ENCODE peak calls at places on chromosomes 13 and 19, in ten cellular contexts. One of them, this sample, is unnamed.

GRCh38 chr13:106161186-106161585 is 374.3 kb downstream of the EFNB2 start:
- DNase-seq in tibial artery: no peak
- DNase-seq in K562: no peak
- DNase-seq in fibroblast of lung: no peak
- DNase-seq in ovary: no peak
- DNase-seq in ascending aorta: no peak
- DNase-seq in transverse colon: no peak
- DNase-seq in H9: no peak
- DNase-seq in pancreas: no peak
- DNase-seq in cardiac muscle cell: peak; percentile 13
- DNase-seq in this sample: no peak

GRCh38 chr13:67143544-67144115 is 86.5 kb downstream of the PCDH9 start:
- DNase-seq in H9: no peak
- DNase-seq in pancreas: no peak
- DNase-seq in ovary: no peak
- DNase-seq in ascending aorta: no peak
- DNase-seq in K562: no peak
- DNase-seq in transverse colon: no peak
- DNase-seq in cardiac muscle cell: no peak
- DNase-seq in tibial artery: no peak
- DNase-seq in fibroblast of lung: no peak
- DNase-seq in this sample: no peak

GRCh38 chr13:50969691-50970090 is 60.1 kb downstream of the RNASEH2B start:
- DNase-seq in transverse colon: peak; percentile 26
- DNase-seq in tibial artery: no peak
- DNase-seq in K562: no peak
- DNase-seq in pancreas: no peak
- DNase-seq in H9: peak; percentile 77
- DNase-seq in ascending aorta: no peak
- DNase-seq in ovary: no peak
- DNase-seq in cardiac muscle cell: peak; percentile 34
- DNase-seq in fibroblast of lung: peak; percentile 27
- DNase-seq in this sample: peak; percentile 51

GRCh38 chr13:35720290-35720689 is 243.8 kb upstream of the MAB21L1 start:
- DNase-seq in ovary: no peak
- DNase-seq in transverse colon: no peak
- DNase-seq in ascending aorta: no peak
- DNase-seq in fibroblast of lung: no peak
- DNase-seq in pancreas: no peak
- DNase-seq in K562: no peak
- DNase-seq in tibial artery: no peak
- DNase-seq in cardiac muscle cell: no peak
- DNase-seq in H9: no peak
- DNase-seq in this sample: no peak

GRCh38 chr19:17109962-17110598 is 34.5 kb downstream of the MYO9B start:
- DNase-seq in tibial artery: peak; percentile 84
- DNase-seq in transverse colon: peak; percentile 65
- DNase-seq in cardiac muscle cell: no peak
- DNase-seq in fibroblast of lung: no peak
- DNase-seq in K562: no peak
- DNase-seq in pancreas: no peak
- DNase-seq in H9: no peak
- DNase-seq in ascending aorta: peak; percentile 75
- DNase-seq in ovary: no peak
- DNase-seq in this sample: no peak

GRCh38 chr13:25752957-25753540 is 298.8 kb downstream of the SHISA2 start:
- DNase-seq in tibial artery: peak; percentile 68
- DNase-seq in pancreas: no peak
- DNase-seq in ovary: no peak
- DNase-seq in fibroblast of lung: peak; percentile 96
- DNase-seq in K562: no peak
- DNase-seq in ascending aorta: peak; percentile 72
- DNase-seq in cardiac muscle cell: peak; percentile 93
- DNase-seq in H9: no peak
- DNase-seq in transverse colon: peak; percentile 35
- DNase-seq in this sample: no peak

GRCh38 chr19:49590971-49591730 is at the start of gene PRR12:
- DNase-seq in cardiac muscle cell: peak; percentile 77
- DNase-seq in ovary: peak; percentile 82
- DNase-seq in pancreas: peak; percentile 78
- DNase-seq in tibial artery: peak; percentile 83
- DNase-seq in ascending aorta: no peak
- DNase-seq in transverse colon: peak; percentile 68
- DNase-seq in K562: peak; percentile 87
- DNase-seq in fibroblast of lung: peak; percentile 72
- DNase-seq in H9: peak; percentile 81
- DNase-seq in this sample: peak; percentile 88

GRCh38 chr19:44113784-44114390 is 688 bp downstream of the ZNF225 start:
- DNase-seq in pancreas: peak; percentile 23
- DNase-seq in ovary: peak; percentile 28
- DNase-seq in cardiac muscle cell: no peak
- DNase-seq in H9: peak; percentile 29
- DNase-seq in ascending aorta: no peak
- DNase-seq in tibial artery: no peak
- DNase-seq in transverse colon: peak; percentile 11
- DNase-seq in K562: no peak
- DNase-seq in fibroblast of lung: no peak
- DNase-seq in this sample: peak; percentile 20

GRCh38 chr13:48973845-48974431 is 1.8 kb upstream of the FNDC3A start:
- DNase-seq in tibial artery: no peak
- DNase-seq in ovary: no peak
- DNase-seq in H9: no peak
- DNase-seq in transverse colon: no peak
- DNase-seq in cardiac muscle cell: no peak
- DNase-seq in fibroblast of lung: no peak
- DNase-seq in pancreas: no peak
- DNase-seq in ascending aorta: no peak
- DNase-seq in K562: no peak
- DNase-seq in this sample: no peak

GRCh38 chr13:48975926-48976676 is 389 bp downstream of the FNDC3A start:
- DNase-seq in K562: peak; percentile 71
- DNase-seq in pancreas: peak; percentile 85
- DNase-seq in transverse colon: peak; percentile 86
- DNase-seq in cardiac muscle cell: peak; percentile 84
- DNase-seq in ascending aorta: peak; percentile 90
- DNase-seq in tibial artery: peak; percentile 92
- DNase-seq in fibroblast of lung: peak; percentile 82
- DNase-seq in H9: peak; percentile 81
- DNase-seq in ovary: peak; percentile 86
- DNase-seq in this sample: peak; percentile 90

GRCh38 chr13:48977973-48978372 is 2.3 kb downstream of the FNDC3A start:
- DNase-seq in H9: no peak
- DNase-seq in pancreas: no peak
- DNase-seq in K562: no peak
- DNase-seq in ovary: no peak
- DNase-seq in fibroblast of lung: no peak
- DNase-seq in transverse colon: no peak
- DNase-seq in tibial artery: no peak
- DNase-seq in cardiac muscle cell: no peak
- DNase-seq in ascending aorta: no peak
- DNase-seq in this sample: no peak

GRCh38 chr13:48976677-48977625 is 1.2 kb downstream of the FNDC3A start:
- DNase-seq in tibial artery: no peak
- DNase-seq in pancreas: no peak
- DNase-seq in H9: no peak
- DNase-seq in fibroblast of lung: peak; percentile 44
- DNase-seq in cardiac muscle cell: no peak
- DNase-seq in ovary: no peak
- DNase-seq in transverse colon: peak; percentile 85
- DNase-seq in K562: no peak
- DNase-seq in ascending aorta: no peak
- DNase-seq in this sample: no peak

DNA sequence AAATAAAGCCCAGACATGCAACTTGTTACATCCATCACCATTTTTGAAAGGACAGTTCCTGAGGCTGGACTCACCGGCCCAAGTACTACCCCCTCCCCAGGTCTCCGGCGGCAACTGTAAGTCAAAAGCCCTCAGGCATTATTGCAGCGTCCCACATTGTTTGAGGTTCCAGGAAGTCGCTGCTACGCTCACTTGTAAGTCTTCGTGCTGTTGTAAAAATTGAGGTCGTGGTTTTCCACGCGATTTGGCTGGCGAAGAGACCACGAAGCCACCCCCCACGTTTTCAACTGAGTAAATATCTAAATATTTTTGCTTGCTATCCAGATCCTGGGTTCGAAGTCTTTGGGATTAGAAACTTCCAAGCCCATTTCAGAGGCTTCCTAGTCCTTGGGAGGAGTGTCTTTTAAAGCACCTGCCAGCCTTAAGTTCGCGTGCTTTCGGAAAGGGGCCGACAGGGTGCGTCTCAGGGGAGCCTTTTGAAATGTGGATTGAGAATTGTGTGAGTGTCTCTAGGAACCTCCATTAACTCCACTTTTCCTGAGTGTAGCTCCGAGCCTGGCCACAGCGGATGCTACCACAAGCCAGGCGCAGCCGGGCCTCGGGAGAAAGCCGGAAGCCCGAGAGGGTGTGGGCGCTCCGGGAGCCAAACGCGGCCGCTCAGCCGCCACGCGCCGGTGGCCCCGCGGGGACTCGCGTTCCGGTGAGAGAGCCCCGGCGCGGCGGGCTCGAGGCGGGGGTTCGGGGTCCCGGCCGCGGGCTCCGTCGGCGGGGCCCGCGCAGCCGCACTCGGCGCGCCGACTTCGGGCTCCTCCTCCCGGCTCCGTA is at the start of gene FNDC3A:
- DNase-seq in fibroblast of lung: peak; percentile 68
- DNase-seq in K562: peak; percentile 71
- DNase-seq in H9: peak; percentile 79
- DNase-seq in transverse colon: peak; percentile 49
- DNase-seq in cardiac muscle cell: peak; percentile 84
- DNase-seq in tibial artery: peak; percentile 68
- DNase-seq in pancreas: peak; percentile 80
- DNase-seq in ascending aorta: peak; percentile 88
- DNase-seq in ovary: peak; percentile 84
- DNase-seq in this sample: peak; percentile 91
- TF ChIP-seq CTCF in fibroblast of lung: no peak
- TF ChIP-seq CTCF in K562: no peak
- TF ChIP-seq CTCF in H9: peak; percentile 12
- TF ChIP-seq CTCF in transverse colon: no peak
- TF ChIP-seq CTCF in cardiac muscle cell: peak; percentile 8
- TF ChIP-seq CTCF in tibial artery: peak; percentile 16
- TF ChIP-seq CTCF in pancreas: no peak
- TF ChIP-seq CTCF in ascending aorta: no peak
- TF ChIP-seq CTCF in ovary: no peak
- TF ChIP-seq CTCF in this sample: peak; percentile 11

GRCh38 chr13:94236876-94237275 is 242.6 kb downstream of the DCT start:
- DNase-seq in ascending aorta: no peak
- DNase-seq in cardiac muscle cell: peak; percentile 20
- DNase-seq in ovary: no peak
- DNase-seq in fibroblast of lung: no peak
- DNase-seq in H9: no peak
- DNase-seq in pancreas: no peak
- DNase-seq in transverse colon: no peak
- DNase-seq in tibial artery: no peak
- DNase-seq in K562: no peak
- DNase-seq in this sample: no peak
- H3K4me1 ChIP-seq in ascending aorta: no peaks in the 10 kb centered on the region
- H3K4me1 ChIP-seq in cardiac muscle cell: no peaks in the 10 kb centered on the region
- H3K4me1 ChIP-seq in ovary: no peaks in the 10 kb centered on the region
- H3K4me1 ChIP-seq in fibroblast of lung: peaks cover 4% of the 10 kb centered on the region
- H3K4me1 ChIP-seq in H9: no peaks in the 10 kb centered on the region
- H3K4me1 ChIP-seq in pancreas: no peaks in the 10 kb centered on the region
- H3K4me1 ChIP-seq in transverse colon: no peaks in the 10 kb centered on the region
- H3K4me1 ChIP-seq in tibial artery: peaks cover 2% of the 10 kb centered on the region
- H3K4me1 ChIP-seq in K562: no peaks in the 10 kb centered on the region
- H3K4me1 ChIP-seq in this sample: no peaks in the 10 kb centered on the region

GRCh38 chr19:47445937-47446402 is 25.7 kb downstream of the SLC8A2 start:
- DNase-seq in tibial artery: no peak
- DNase-seq in pancreas: peak; percentile 59
- DNase-seq in transverse colon: peak; percentile 43
- DNase-seq in ascending aorta: no peak
- DNase-seq in K562: peak; percentile 72
- DNase-seq in ovary: peak; percentile 53
- DNase-seq in H9: peak; percentile 75
- DNase-seq in cardiac muscle cell: peak; percentile 58
- DNase-seq in fibroblast of lung: no peak
- DNase-seq in this sample: peak; percentile 58

GRCh38 chr19:47450478-47450877 is 21.2 kb downstream of the SLC8A2 start:
- DNase-seq in ascending aorta: no peak
- DNase-seq in pancreas: no peak
- DNase-seq in ovary: no peak
- DNase-seq in K562: no peak
- DNase-seq in tibial artery: no peak
- DNase-seq in cardiac muscle cell: no peak
- DNase-seq in H9: no peak
- DNase-seq in transverse colon: no peak
- DNase-seq in fibroblast of lung: no peak
- DNase-seq in this sample: no peak

GRCh38 chr19:47447470-47448359 is 24.0 kb downstream of the SLC8A2 start:
- DNase-seq in tibial artery: no peak
- DNase-seq in H9: peak; percentile 99
- DNase-seq in ovary: peak; percentile 56
- DNase-seq in pancreas: peak; percentile 54
- DNase-seq in transverse colon: peak; percentile 41
- DNase-seq in ascending aorta: no peak
- DNase-seq in K562: peak; percentile 98
- DNase-seq in fibroblast of lung: peak; percentile 31
- DNase-seq in cardiac muscle cell: peak; percentile 48
- DNase-seq in this sample: peak; percentile 94

GRCh38 chr19:47446534-47447469 is 24.9 kb downstream of the SLC8A2 start:
- DNase-seq in tibial artery: no peak
- DNase-seq in cardiac muscle cell: peak; percentile 27
- DNase-seq in transverse colon: peak; percentile 32
- DNase-seq in pancreas: no peak
- DNase-seq in ovary: no peak
- DNase-seq in fibroblast of lung: no peak
- DNase-seq in H9: peak; percentile 96
- DNase-seq in ascending aorta: no peak
- DNase-seq in K562: peak; percentile 84
- DNase-seq in this sample: peak; percentile 79

DNA sequence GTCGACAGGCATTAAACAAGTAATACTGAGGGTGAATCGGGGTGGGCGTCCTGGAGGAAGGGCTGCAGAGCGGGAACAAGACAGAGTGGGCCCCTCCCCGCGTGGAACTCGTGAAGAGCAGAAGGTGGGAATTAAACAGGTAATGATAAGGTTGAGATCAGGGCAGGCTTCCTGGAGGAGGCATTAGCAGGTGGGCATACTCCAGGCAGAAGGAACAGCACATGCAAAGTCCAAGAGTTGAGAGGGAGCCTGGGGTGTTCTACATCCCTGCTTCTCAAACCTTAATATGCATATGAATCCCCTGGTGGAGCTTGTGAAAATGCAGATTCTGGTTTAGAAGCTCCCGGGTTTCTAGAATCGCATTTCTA is 23.3 kb downstream of the SLC8A2 start:
- DNase-seq in ascending aorta: no peak
- DNase-seq in pancreas: no peak
- DNase-seq in H9: no peak
- DNase-seq in K562: no peak
- DNase-seq in ovary: no peak
- DNase-seq in tibial artery: no peak
- DNase-seq in cardiac muscle cell: no peak
- DNase-seq in fibroblast of lung: no peak
- DNase-seq in transverse colon: no peak
- DNase-seq in this sample: no peak
- TF ChIP-seq CTCF in ascending aorta: no peak
- TF ChIP-seq CTCF in pancreas: no peak
- TF ChIP-seq CTCF in H9: no peak
- TF ChIP-seq CTCF in K562: no peak
- TF ChIP-seq CTCF in ovary: no peak
- TF ChIP-seq CTCF in tibial artery: no peak
- TF ChIP-seq CTCF in cardiac muscle cell: no peak
- TF ChIP-seq CTCF in fibroblast of lung: no peak
- TF ChIP-seq CTCF in transverse colon: no peak
- TF ChIP-seq CTCF in this sample: no peak

GRCh38 chr19:3365447-3366103 is 808 bp upstream of the NFIC start:
- DNase-seq in K562: no peak
- DNase-seq in cardiac muscle cell: peak; percentile 76
- DNase-seq in transverse colon: peak; percentile 66
- DNase-seq in ascending aorta: peak; percentile 90
- DNase-seq in tibial artery: peak; percentile 91
- DNase-seq in ovary: peak; percentile 69
- DNase-seq in H9: peak; percentile 27
- DNase-seq in pancreas: peak; percentile 76
- DNase-seq in fibroblast of lung: no peak
- DNase-seq in this sample: no peak
- H3K4me1 ChIP-seq in K562: peaks cover 63% of the 10 kb centered on the region
- H3K4me1 ChIP-seq in cardiac muscle cell: peaks cover 24% of the 10 kb centered on the region
- H3K4me1 ChIP-seq in transverse colon: peaks cover 21% of the 10 kb centered on the region
- H3K4me1 ChIP-seq in ascending aorta: peaks cover 34% of the 10 kb centered on the region
- H3K4me1 ChIP-seq in tibial artery: peaks cover 33% of the 10 kb centered on the region
- H3K4me1 ChIP-seq in ovary: peaks cover 19% of the 10 kb centered on the region
- H3K4me1 ChIP-seq in H9: no peaks in the 10 kb centered on the region
- H3K4me1 ChIP-seq in pancreas: peaks cover 22% of the 10 kb centered on the region
- H3K4me1 ChIP-seq in fibroblast of lung: peaks cover 26% of the 10 kb centered on the region
- H3K4me1 ChIP-seq in this sample: peaks cover 20% of the 10 kb centered on the region